ENCODE peak calls at places on chromosome 21, in five cellular contexts. One of them, this sample, is unnamed.

GRCh38 chr21:28142692-28143091 is 850.0 kb downstream of the LTN1 start:
- DNase-seq in Peyer's patch: no peak
- DNase-seq in body of pancreas: no peak
- DNase-seq in NB4: peak
- DNase-seq in stomach: no peak
- DNase-seq in this sample: no peak

GRCh38 chr21:21324297-21324696 is 326.1 kb downstream of the NCAM2 start:
- DNase-seq in Peyer's patch: no peak
- DNase-seq in body of pancreas: no peak
- DNase-seq in NB4: no peak
- DNase-seq in stomach: no peak
- DNase-seq in this sample: no peak

GRCh38 chr21:26788783-26789182 is 56.4 kb downstream of the ADAMTS1 start:
- DNase-seq in Peyer's patch: no peak
- DNase-seq in body of pancreas: no peak
- DNase-seq in NB4: no peak
- DNase-seq in stomach: no peak
- DNase-seq in this sample: no peak

GRCh38 chr21:26965567-26966359 is 1.1 kb downstream of the ADAMTS5 start:
- DNase-seq in Peyer's patch: no peak
- DNase-seq in body of pancreas: peak
- DNase-seq in NB4: no peak
- DNase-seq in stomach: peak
- DNase-seq in this sample: no peak

GRCh38 chr21:27379381-27379780 is 412.5 kb upstream of the ADAMTS5 start:
- DNase-seq in Peyer's patch: no peak
- DNase-seq in body of pancreas: no peak
- DNase-seq in NB4: no peak
- DNase-seq in stomach: no peak
- DNase-seq in this sample: no peak

GRCh38 chr21:26844258-26845065 is 747 bp downstream of the ADAMTS1 start:
- DNase-seq in Peyer's patch: no peak
- DNase-seq in body of pancreas: peak
- DNase-seq in NB4: no peak
- DNase-seq in stomach: no peak
- DNase-seq in this sample: no peak

GRCh38 chr21:29342394-29342957 is 43.8 kb downstream of the BACH1 start:
- DNase-seq in Peyer's patch: no peak
- DNase-seq in body of pancreas: peak
- DNase-seq in NB4: no peak
- DNase-seq in stomach: no peak
- DNase-seq in this sample: peak

GRCh38 chr21:23016617-23017016 is 2018.4 kb downstream of the NCAM2 start:
- DNase-seq in Peyer's patch: no peak
- DNase-seq in body of pancreas: no peak
- DNase-seq in NB4: peak
- DNase-seq in stomach: no peak
- DNase-seq in this sample: no peak

GRCh38 chr21:36710729-36711048 is 11.8 kb downstream of the SIM2 start:
- DNase-seq in Peyer's patch: no peak
- DNase-seq in body of pancreas: no peak
- DNase-seq in NB4: peak
- DNase-seq in stomach: peak
- DNase-seq in this sample: no peak

GRCh38 chr21:36183144-36183795 is 26.6 kb downstream of the DOP1B start:
- DNase-seq in Peyer's patch: no peak
- DNase-seq in body of pancreas: no peak
- DNase-seq in NB4: peak
- DNase-seq in stomach: no peak
- DNase-seq in this sample: no peak

GRCh38 chr21:17436626-17437111 is 76.2 kb upstream of the CXADR start:
- DNase-seq in Peyer's patch: no peak
- DNase-seq in body of pancreas: no peak
- DNase-seq in NB4: no peak
- DNase-seq in stomach: no peak
- DNase-seq in this sample: no peak

GRCh38 chr21:10463156-10463555 is 58.2 kb upstream of the TPTE start:
- DNase-seq in Peyer's patch: no peak
- DNase-seq in body of pancreas: no peak
- DNase-seq in NB4: no peak
- DNase-seq in stomach: no peak
- DNase-seq in this sample: no peak

GRCh38 chr21:16419188-16419874 is 689.5 kb downstream of the USP25 start:
- DNase-seq in Peyer's patch: no peak
- DNase-seq in body of pancreas: peak
- DNase-seq in NB4: no peak
- DNase-seq in stomach: peak
- DNase-seq in this sample: no peak

GRCh38 chr21:29133796-29134195 is 3.4 kb downstream of the MAP3K7CL start:
- DNase-seq in Peyer's patch: no peak
- DNase-seq in body of pancreas: no peak
- DNase-seq in NB4: no peak
- DNase-seq in stomach: no peak
- DNase-seq in this sample: no peak

GRCh38 chr21:14358775-14359174 is 24.2 kb downstream of the HSPA13 start:
- DNase-seq in Peyer's patch: no peak
- DNase-seq in body of pancreas: no peak
- DNase-seq in NB4: no peak
- DNase-seq in stomach: no peak
- DNase-seq in this sample: peak

GRCh38 chr21:28138272-28138671 is 854.4 kb downstream of the LTN1 start:
- DNase-seq in Peyer's patch: no peak
- DNase-seq in body of pancreas: no peak
- DNase-seq in NB4: no peak
- DNase-seq in stomach: no peak
- DNase-seq in this sample: no peak

GRCh38 chr21:37670883-37671282 is 245.4 kb downstream of the KCNJ6 start:
- DNase-seq in Peyer's patch: no peak
- DNase-seq in body of pancreas: no peak
- DNase-seq in NB4: no peak
- DNase-seq in stomach: no peak
- DNase-seq in this sample: no peak

GRCh38 chr21:37219766-37220432 is 47.2 kb downstream of the VPS26C start:
- DNase-seq in Peyer's patch: peak
- DNase-seq in body of pancreas: no peak
- DNase-seq in NB4: peak
- DNase-seq in stomach: no peak
- DNase-seq in this sample: no peak

GRCh38 chr21:26800001-26800400 is 45.2 kb downstream of the ADAMTS1 start:
- DNase-seq in Peyer's patch: no peak
- DNase-seq in body of pancreas: no peak
- DNase-seq in NB4: no peak
- DNase-seq in stomach: no peak
- DNase-seq in this sample: no peak

GRCh38 chr21:26964379-26964778 is 2.5 kb downstream of the ADAMTS5 start:
- DNase-seq in Peyer's patch: no peak
- DNase-seq in body of pancreas: no peak
- DNase-seq in NB4: no peak
- DNase-seq in stomach: peak
- DNase-seq in this sample: no peak

GRCh38 chr21:21439761-21440160 is 441.6 kb downstream of the NCAM2 start:
- DNase-seq in Peyer's patch: no peak
- DNase-seq in body of pancreas: no peak
- DNase-seq in NB4: no peak
- DNase-seq in stomach: no peak
- DNase-seq in this sample: no peak

GRCh38 chr21:26389971-26390641 is 183.0 kb downstream of the CYYR1 start:
- DNase-seq in Peyer's patch: no peak
- DNase-seq in body of pancreas: no peak
- DNase-seq in NB4: peak
- DNase-seq in stomach: no peak
- DNase-seq in this sample: no peak

GRCh38 chr21:29640233-29640554 is 299.6 kb downstream of the GRIK1 start:
- DNase-seq in Peyer's patch: no peak
- DNase-seq in body of pancreas: no peak
- DNase-seq in NB4: peak
- DNase-seq in stomach: no peak
- DNase-seq in this sample: no peak

GRCh38 chr21:39805983-39806382 is 61.0 kb downstream of the IGSF5 start:
- DNase-seq in Peyer's patch: no peak
- DNase-seq in body of pancreas: no peak
- DNase-seq in NB4: no peak
- DNase-seq in stomach: no peak
- DNase-seq in this sample: no peak

GRCh38 chr21:21851205-21851604 is 853.0 kb downstream of the NCAM2 start:
- DNase-seq in Peyer's patch: no peak
- DNase-seq in body of pancreas: no peak
- DNase-seq in NB4: no peak
- DNase-seq in stomach: no peak
- DNase-seq in this sample: no peak

GRCh38 chr21:27192286-27192685 is 225.4 kb upstream of the ADAMTS5 start:
- DNase-seq in Peyer's patch: no peak
- DNase-seq in body of pancreas: no peak
- DNase-seq in NB4: no peak
- DNase-seq in stomach: no peak
- DNase-seq in this sample: no peak

GRCh38 chr21:25508364-25508763 is 98.9 kb downstream of the MRPL39 start:
- DNase-seq in Peyer's patch: no peak
- DNase-seq in body of pancreas: no peak
- DNase-seq in NB4: no peak
- DNase-seq in stomach: no peak
- DNase-seq in this sample: no peak

GRCh38 chr21:39014751-39015150 is 168.5 kb downstream of the PSMG1 start:
- DNase-seq in Peyer's patch: no peak
- DNase-seq in body of pancreas: no peak
- DNase-seq in NB4: peak
- DNase-seq in stomach: no peak
- DNase-seq in this sample: peak

GRCh38 chr21:39218082-39218409 is 34.8 kb upstream of the PSMG1 start:
- DNase-seq in Peyer's patch: no peak
- DNase-seq in body of pancreas: no peak
- DNase-seq in NB4: no peak
- DNase-seq in stomach: no peak
- DNase-seq in this sample: no peak

GRCh38 chr21:29075706-29076447 is 2.4 kb upstream of the CCT8 start:
- DNase-seq in Peyer's patch: no peak
- DNase-seq in body of pancreas: no peak
- DNase-seq in NB4: no peak
- DNase-seq in stomach: no peak
- DNase-seq in this sample: peak

GRCh38 chr21:29376556-29376955 is 77.8 kb downstream of the BACH1 start:
- DNase-seq in Peyer's patch: peak
- DNase-seq in body of pancreas: peak
- DNase-seq in NB4: peak
- DNase-seq in stomach: peak
- DNase-seq in this sample: peak

GRCh38 chr21:36749935-36750578 is 51.1 kb downstream of the SIM2 start:
- DNase-seq in Peyer's patch: no peak
- DNase-seq in body of pancreas: no peak
- DNase-seq in NB4: no peak
- DNase-seq in stomach: no peak
- DNase-seq in this sample: no peak

GRCh38 chr21:16084776-16085364 is 355.1 kb downstream of the USP25 start:
- DNase-seq in Peyer's patch: no peak
- DNase-seq in body of pancreas: no peak
- DNase-seq in NB4: no peak
- DNase-seq in stomach: no peak
- DNase-seq in this sample: no peak

GRCh38 chr21:21921410-21922232 is 923.4 kb downstream of the NCAM2 start:
- DNase-seq in Peyer's patch: no peak
- DNase-seq in body of pancreas: no peak
- DNase-seq in NB4: peak
- DNase-seq in stomach: no peak
- DNase-seq in this sample: peak

GRCh38 chr21:14533555-14534400 is 12.3 kb downstream of the SAMSN1 start:
- DNase-seq in Peyer's patch: no peak
- DNase-seq in body of pancreas: no peak
- DNase-seq in NB4: peak
- DNase-seq in stomach: no peak
- DNase-seq in this sample: peak

GRCh38 chr21:40052276-40052675 is 185.0 kb downstream of the PCP4 start:
- DNase-seq in Peyer's patch: no peak
- DNase-seq in body of pancreas: no peak
- DNase-seq in NB4: no peak
- DNase-seq in stomach: no peak
- DNase-seq in this sample: no peak

GRCh38 chr21:15688809-15689208 is 41.0 kb upstream of the USP25 start:
- DNase-seq in Peyer's patch: no peak
- DNase-seq in body of pancreas: no peak
- DNase-seq in NB4: peak
- DNase-seq in stomach: no peak
- DNase-seq in this sample: no peak

GRCh38 chr21:45080639-45081414 is 6.4 kb downstream of the ADARB1 start:
- DNase-seq in Peyer's patch: no peak
- DNase-seq in body of pancreas: no peak
- DNase-seq in NB4: peak
- DNase-seq in stomach: no peak
- DNase-seq in this sample: peak
- TF ChIP-seq POLR2A in Peyer's patch: no peak
- TF ChIP-seq POLR2A in body of pancreas: no peak
- TF ChIP-seq POLR2A in NB4: no peak
- TF ChIP-seq POLR2A in stomach: no peak
- TF ChIP-seq POLR2A in this sample: no peak

GRCh38 chr21:45508607-45509565 is 33.4 kb downstream of the SLC19A1 start:
- DNase-seq in Peyer's patch: no peak
- DNase-seq in body of pancreas: no peak
- DNase-seq in NB4: peak
- DNase-seq in stomach: no peak
- DNase-seq in this sample: peak
- TF ChIP-seq POLR2A in Peyer's patch: no peak
- TF ChIP-seq POLR2A in body of pancreas: no peak
- TF ChIP-seq POLR2A in NB4: no peak
- TF ChIP-seq POLR2A in stomach: no peak
- TF ChIP-seq POLR2A in this sample: no peak

GRCh38 chr21:43331962-43332458 is 94.9 kb downstream of the SIK1 start:
- DNase-seq in Peyer's patch: no peak
- DNase-seq in body of pancreas: no peak
- DNase-seq in NB4: no peak
- DNase-seq in stomach: no peak
- DNase-seq in this sample: peak

GRCh38 chr21:43332461-43332860 is 94.5 kb downstream of the SIK1 start:
- DNase-seq in Peyer's patch: no peak
- DNase-seq in body of pancreas: no peak
- DNase-seq in NB4: no peak
- DNase-seq in stomach: no peak
- DNase-seq in this sample: no peak

GRCh38 chr21:43334214-43334958 is 92.5 kb downstream of the SIK1 start:
- DNase-seq in Peyer's patch: no peak
- DNase-seq in body of pancreas: no peak
- DNase-seq in NB4: no peak
- DNase-seq in stomach: no peak
- DNase-seq in this sample: no peak

GRCh38 chr21:43333301-43334062 is 93.4 kb downstream of the SIK1 start:
- DNase-seq in Peyer's patch: no peak
- DNase-seq in body of pancreas: peak
- DNase-seq in NB4: no peak
- DNase-seq in stomach: peak
- DNase-seq in this sample: peak

GRCh38 chr21:43332872-43333300 is 94.0 kb downstream of the SIK1 start:
- DNase-seq in Peyer's patch: no peak
- DNase-seq in body of pancreas: no peak
- DNase-seq in NB4: no peak
- DNase-seq in stomach: no peak
- DNase-seq in this sample: no peak
- TF ChIP-seq POLR2A in Peyer's patch: no peak
- TF ChIP-seq POLR2A in body of pancreas: no peak
- TF ChIP-seq POLR2A in NB4: no peak
- TF ChIP-seq POLR2A in stomach: no peak
- TF ChIP-seq POLR2A in this sample: no peak

GRCh38 chr21:43925096-43925481 is 60.1 kb downstream of the AGPAT3 start:
- DNase-seq in Peyer's patch: no peak
- DNase-seq in body of pancreas: no peak
- DNase-seq in NB4: no peak
- DNase-seq in stomach: no peak
- DNase-seq in this sample: no peak
- TF ChIP-seq POLR2A in Peyer's patch: no peak
- TF ChIP-seq POLR2A in body of pancreas: no peak
- TF ChIP-seq POLR2A in NB4: no peak
- TF ChIP-seq POLR2A in stomach: no peak
- TF ChIP-seq POLR2A in this sample: no peak